ENCODE peak calls at places on chromosomes 12 and 14, in six cellular contexts. One of them, this sample, is unnamed.

GRCh38 chr14:93994919-93995682 is 2.0 kb upstream of the CCDC197 start:
- DNase-seq in HCT116: no peak
- DNase-seq in GM23338: peak; percentile 67
- DNase-seq in neural progenitor cell: no peak
- DNase-seq in MM.1S: no peak
- DNase-seq in GM23248: peak; percentile 96
- DNase-seq in this sample: peak; percentile 77

GRCh38 chr12:92136021-92136735 is 9.5 kb downstream of the BTG1 start:
- DNase-seq in HCT116: no peak
- DNase-seq in neural progenitor cell: no peak
- DNase-seq in GM23248: no peak
- DNase-seq in GM23338: no peak
- DNase-seq in MM.1S: peak; percentile 4
- DNase-seq in this sample: no peak

GRCh38 chr14:72892103-72892878 is 1.6 kb downstream of the DPF3 start:
- DNase-seq in MM.1S: peak; percentile 41
- DNase-seq in neural progenitor cell: peak; percentile 62
- DNase-seq in GM23338: peak; percentile 71
- DNase-seq in HCT116: no peak
- DNase-seq in GM23248: peak; percentile 70
- DNase-seq in this sample: peak; percentile 55

GRCh38 chr12:98973395-98973794 is 328.3 kb downstream of the APAF1 start:
- DNase-seq in GM23338: no peak
- DNase-seq in HCT116: peak; percentile 37
- DNase-seq in GM23248: peak; percentile 54
- DNase-seq in MM.1S: peak; percentile 21
- DNase-seq in neural progenitor cell: no peak
- DNase-seq in this sample: peak; percentile 63

GRCh38 chr12:1927751-1928351 is 9.4 kb upstream of the CACNA2D4 start:
- DNase-seq in GM23338: no peak
- DNase-seq in MM.1S: no peak
- DNase-seq in HCT116: no peak
- DNase-seq in GM23248: peak; percentile 47
- DNase-seq in neural progenitor cell: no peak
- DNase-seq in this sample: no peak

GRCh38 chr14:104195854-104196253 is 57.5 kb downstream of the KIF26A start:
- DNase-seq in neural progenitor cell: peak; percentile 62
- DNase-seq in HCT116: no peak
- DNase-seq in GM23338: no peak
- DNase-seq in MM.1S: no peak
- DNase-seq in GM23248: no peak
- DNase-seq in this sample: no peak

GRCh38 chr14:24817638-24818053 is 183.7 kb upstream of the GZMB start:
- DNase-seq in GM23338: peak; percentile 30
- DNase-seq in HCT116: no peak
- DNase-seq in neural progenitor cell: peak; percentile 25
- DNase-seq in MM.1S: no peak
- DNase-seq in GM23248: peak; percentile 56
- DNase-seq in this sample: no peak

GRCh38 chr12:12590961-12591360 is 20.7 kb upstream of the CREBL2 start:
- DNase-seq in GM23338: no peak
- DNase-seq in GM23248: peak; percentile 14
- DNase-seq in neural progenitor cell: no peak
- DNase-seq in MM.1S: no peak
- DNase-seq in HCT116: no peak
- DNase-seq in this sample: peak; percentile 30

GRCh38 chr12:124740691-124741137 is 123.0 kb downstream of the SCARB1 start:
- DNase-seq in GM23338: no peak
- DNase-seq in neural progenitor cell: no peak
- DNase-seq in HCT116: peak; percentile 78
- DNase-seq in MM.1S: no peak
- DNase-seq in GM23248: peak; percentile 64
- DNase-seq in this sample: peak; percentile 87

GRCh38 chr12:125518074-125518473 is 452.8 kb downstream of the AACS start:
- DNase-seq in HCT116: no peak
- DNase-seq in MM.1S: no peak
- DNase-seq in neural progenitor cell: peak; percentile 72
- DNase-seq in GM23338: peak; percentile 65
- DNase-seq in GM23248: no peak
- DNase-seq in this sample: no peak

GRCh38 chr14:96592591-96593388 is 90.6 kb downstream of the PAPOLA start:
- DNase-seq in HCT116: no peak
- DNase-seq in GM23338: peak; percentile 63
- DNase-seq in neural progenitor cell: no peak
- DNase-seq in GM23248: peak; percentile 57
- DNase-seq in MM.1S: peak; percentile 14
- DNase-seq in this sample: no peak

GRCh38 chr12:92002195-92002649 is 143.4 kb downstream of the BTG1 start:
- DNase-seq in HCT116: no peak
- DNase-seq in MM.1S: no peak
- DNase-seq in GM23248: peak; percentile 9
- DNase-seq in neural progenitor cell: no peak
- DNase-seq in GM23338: no peak
- DNase-seq in this sample: no peak

GRCh38 chr14:68814376-68815287 is 21.8 kb upstream of the ZFP36L1 start:
- DNase-seq in neural progenitor cell: peak; percentile 58
- DNase-seq in MM.1S: no peak
- DNase-seq in GM23248: peak; percentile 66
- DNase-seq in GM23338: peak; percentile 85
- DNase-seq in HCT116: no peak
- DNase-seq in this sample: peak; percentile 30

GRCh38 chr14:104730504-104730903 is 6.5 kb downstream of the ADSS1 start:
- DNase-seq in neural progenitor cell: no peak
- DNase-seq in GM23248: no peak
- DNase-seq in GM23338: no peak
- DNase-seq in HCT116: no peak
- DNase-seq in MM.1S: no peak
- DNase-seq in this sample: no peak

GRCh38 chr12:9906888-9907287 is 25.3 kb downstream of the CLEC2A start:
- DNase-seq in MM.1S: no peak
- DNase-seq in neural progenitor cell: no peak
- DNase-seq in GM23338: no peak
- DNase-seq in GM23248: peak; percentile 5
- DNase-seq in HCT116: no peak
- DNase-seq in this sample: no peak

GRCh38 chr12:47651368-47652254 is 54.2 kb downstream of the RPAP3 start:
- DNase-seq in MM.1S: peak; percentile 77
- DNase-seq in HCT116: peak; percentile 3
- DNase-seq in GM23338: peak; percentile 73
- DNase-seq in neural progenitor cell: peak; percentile 71
- DNase-seq in GM23248: peak; percentile 89
- DNase-seq in this sample: peak; percentile 82

GRCh38 chr12:30026621-30027234 is 243.0 kb upstream of the TMTC1 start:
- DNase-seq in GM23248: peak; percentile 52
- DNase-seq in HCT116: no peak
- DNase-seq in GM23338: no peak
- DNase-seq in neural progenitor cell: no peak
- DNase-seq in MM.1S: no peak
- DNase-seq in this sample: peak; percentile 80

GRCh38 chr12:89166525-89166934 is 185.8 kb downstream of the DUSP6 start:
- DNase-seq in neural progenitor cell: no peak
- DNase-seq in MM.1S: peak; percentile 43
- DNase-seq in HCT116: no peak
- DNase-seq in GM23248: peak; percentile 62
- DNase-seq in GM23338: no peak
- DNase-seq in this sample: peak; percentile 53

GRCh38 chr14:87503711-87504110 is 489.3 kb downstream of the GALC start:
- DNase-seq in MM.1S: no peak
- DNase-seq in GM23248: no peak
- DNase-seq in neural progenitor cell: no peak
- DNase-seq in GM23338: peak; percentile 30
- DNase-seq in HCT116: no peak
- DNase-seq in this sample: no peak

GRCh38 chr14:21768116-21768874 is 94.7 kb upstream of the OR4E1 start:
- DNase-seq in neural progenitor cell: peak; percentile 80
- DNase-seq in GM23338: peak; percentile 86
- DNase-seq in GM23248: peak; percentile 12
- DNase-seq in HCT116: peak; percentile 32
- DNase-seq in MM.1S: peak; percentile 79
- DNase-seq in this sample: peak; percentile 53

GRCh38 chr14:38526841-38527501 is 271.1 kb upstream of the CLEC14A start:
- DNase-seq in GM23248: no peak
- DNase-seq in neural progenitor cell: no peak
- DNase-seq in GM23338: no peak
- DNase-seq in MM.1S: no peak
- DNase-seq in HCT116: no peak
- DNase-seq in this sample: no peak

GRCh38 chr14:38522724-38523123 is 266.8 kb upstream of the CLEC14A start:
- DNase-seq in GM23248: peak; percentile 30
- DNase-seq in MM.1S: no peak
- DNase-seq in HCT116: no peak
- DNase-seq in neural progenitor cell: no peak
- DNase-seq in GM23338: no peak
- DNase-seq in this sample: no peak

GRCh38 chr14:38527502-38527878 is 271.6 kb upstream of the CLEC14A start:
- DNase-seq in neural progenitor cell: no peak
- DNase-seq in GM23248: no peak
- DNase-seq in GM23338: no peak
- DNase-seq in MM.1S: no peak
- DNase-seq in HCT116: no peak
- DNase-seq in this sample: no peak

GRCh38 chr14:38524636-38525403 is 268.9 kb upstream of the CLEC14A start:
- DNase-seq in HCT116: no peak
- DNase-seq in GM23338: peak; percentile 7
- DNase-seq in neural progenitor cell: no peak
- DNase-seq in GM23248: peak; percentile 62
- DNase-seq in MM.1S: no peak
- DNase-seq in this sample: no peak

GRCh38 chr14:38521591-38521990 is 265.7 kb upstream of the CLEC14A start:
- DNase-seq in HCT116: no peak
- DNase-seq in MM.1S: no peak
- DNase-seq in GM23248: no peak
- DNase-seq in neural progenitor cell: no peak
- DNase-seq in GM23338: no peak
- DNase-seq in this sample: no peak
- TF ChIP-seq EZH2phosphoT487 in HCT116: no peak
- TF ChIP-seq EZH2phosphoT487 in MM.1S: no peak
- TF ChIP-seq EZH2phosphoT487 in GM23248: no peak
- TF ChIP-seq EZH2phosphoT487 in neural progenitor cell: no peak
- TF ChIP-seq EZH2phosphoT487 in GM23338: no peak
- TF ChIP-seq EZH2phosphoT487 in this sample: no peak

DNA sequence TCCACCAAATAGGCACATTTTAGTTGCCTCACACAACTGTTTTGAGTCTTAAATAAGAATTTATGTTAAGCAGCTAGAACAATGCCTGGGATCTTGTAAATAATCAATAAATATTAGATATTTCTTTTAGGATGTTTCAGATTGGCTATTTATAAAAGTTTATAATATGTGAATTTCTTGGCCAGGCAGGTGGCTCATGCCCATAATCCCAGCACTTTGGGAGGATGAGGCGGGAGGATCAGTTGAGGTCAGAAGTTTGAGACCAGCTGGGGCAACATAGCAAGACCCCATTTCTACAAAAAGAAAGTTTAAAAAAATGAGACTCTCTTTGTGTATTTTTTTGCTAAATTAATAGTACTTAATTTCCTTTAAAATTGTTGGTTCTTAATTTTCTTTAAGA is 21.8 kb downstream of the ARG2 start:
- DNase-seq in GM23248: no peak
- DNase-seq in neural progenitor cell: no peak
- DNase-seq in MM.1S: no peak
- DNase-seq in HCT116: no peak
- DNase-seq in GM23338: no peak
- DNase-seq in this sample: no peak
- H3K4me3 ChIP-seq in GM23248: no peak overlapping the region
- H3K4me3 ChIP-seq in neural progenitor cell: no peak overlapping the region
- H3K4me3 ChIP-seq in MM.1S: no peak overlapping the region
- H3K4me3 ChIP-seq in HCT116: no peak overlapping the region
- H3K4me3 ChIP-seq in GM23338: no peak overlapping the region
- H3K4me3 ChIP-seq in this sample: no peak overlapping the region

GRCh38 chr12:54018608-54018984 is 9.6 kb upstream of the HOXC6 start:
- DNase-seq in GM23248: peak; percentile 76
- DNase-seq in MM.1S: no peak
- DNase-seq in GM23338: peak; percentile 70
- DNase-seq in HCT116: no peak
- DNase-seq in neural progenitor cell: no peak
- DNase-seq in this sample: no peak
- TF ChIP-seq EZH2 in GM23248: no peak
- TF ChIP-seq EZH2 in MM.1S: no peak
- TF ChIP-seq EZH2 in GM23338: peak; percentile 3
- TF ChIP-seq EZH2 in HCT116: no peak
- TF ChIP-seq EZH2 in neural progenitor cell: peak; percentile 70
- TF ChIP-seq EZH2 in this sample: no peak

GRCh38 chr12:23889069-23889440 is 60.4 kb downstream of the SOX5 start:
- DNase-seq in neural progenitor cell: no peak
- DNase-seq in GM23338: no peak
- DNase-seq in HCT116: no peak
- DNase-seq in GM23248: no peak
- DNase-seq in MM.1S: no peak
- DNase-seq in this sample: no peak

GRCh38 chr12:23888396-23889068 is 60.9 kb downstream of the SOX5 start:
- DNase-seq in neural progenitor cell: no peak
- DNase-seq in GM23338: no peak
- DNase-seq in GM23248: no peak
- DNase-seq in HCT116: no peak
- DNase-seq in MM.1S: no peak
- DNase-seq in this sample: no peak

GRCh38 chr12:23885396-23885795 is 64.1 kb downstream of the SOX5 start:
- DNase-seq in HCT116: no peak
- DNase-seq in GM23338: no peak
- DNase-seq in MM.1S: no peak
- DNase-seq in neural progenitor cell: no peak
- DNase-seq in GM23248: no peak
- DNase-seq in this sample: no peak

GRCh38 chr12:23884909-23885308 is 64.6 kb downstream of the SOX5 start:
- DNase-seq in MM.1S: no peak
- DNase-seq in GM23338: no peak
- DNase-seq in neural progenitor cell: no peak
- DNase-seq in HCT116: no peak
- DNase-seq in GM23248: no peak
- DNase-seq in this sample: no peak

DNA sequence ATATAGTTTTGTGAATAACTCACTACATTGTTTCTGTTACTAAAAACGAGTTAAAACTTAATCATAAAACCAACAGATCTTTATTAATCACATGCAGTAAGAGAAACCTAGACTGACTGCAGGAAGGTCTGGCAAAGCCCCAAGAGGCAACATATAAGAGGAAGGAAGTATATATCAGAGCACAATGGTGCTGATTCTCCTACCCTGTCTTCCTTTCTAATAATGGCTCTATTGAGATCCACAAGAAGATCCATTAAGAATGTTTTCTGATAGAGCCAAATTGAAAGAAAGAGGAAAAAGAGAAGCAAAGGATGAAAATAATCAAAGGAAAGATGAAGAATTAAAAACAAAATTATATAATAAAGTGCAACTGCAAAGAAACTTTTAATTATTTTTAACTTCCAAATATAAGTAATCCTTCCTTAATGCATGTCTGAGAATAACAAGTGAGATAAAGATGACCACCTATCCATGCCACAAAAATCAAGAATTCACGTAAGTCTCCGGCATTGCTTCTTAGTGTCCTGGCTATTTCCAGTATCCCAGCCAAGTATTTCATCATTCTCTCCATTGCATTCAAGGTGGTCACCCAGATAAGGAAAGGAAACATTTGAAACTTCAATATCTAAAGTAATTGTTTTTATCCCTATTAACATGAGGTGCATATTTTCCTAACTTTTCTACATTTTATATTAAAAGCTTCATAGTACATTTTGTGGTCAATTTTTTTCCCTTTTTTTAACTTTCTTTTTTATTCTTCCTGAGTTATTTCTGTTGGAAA is 62.2 kb downstream of the SOX5 start:
- DNase-seq in HCT116: no peak
- DNase-seq in neural progenitor cell: no peak
- DNase-seq in GM23338: no peak
- DNase-seq in GM23248: no peak
- DNase-seq in MM.1S: no peak
- DNase-seq in this sample: no peak
- TF ChIP-seq EZH2phosphoT487 in HCT116: no peak
- TF ChIP-seq EZH2phosphoT487 in neural progenitor cell: no peak
- TF ChIP-seq EZH2phosphoT487 in GM23338: no peak
- TF ChIP-seq EZH2phosphoT487 in GM23248: no peak
- TF ChIP-seq EZH2phosphoT487 in MM.1S: no peak
- TF ChIP-seq EZH2phosphoT487 in this sample: no peak

This sample was measured in PC-3.